ENCODE peak calls at places on chromosomes 6 and 20, in four cellular contexts. One of them, this sample, is unnamed.

GRCh38 chr6:111871207-111871606 is 2.0 kb downstream of the FYN start:
- DNase-seq in CD8-positive, alpha-beta T cell: peak; percentile 27
- DNase-seq in OCI-LY7: peak; percentile 48
- DNase-seq in adrenal gland: no peak
- DNase-seq in this sample: no peak

GRCh38 chr6:82365011-82365751 is 1.6 kb downstream of the TPBG start:
- DNase-seq in CD8-positive, alpha-beta T cell: no peak
- DNase-seq in OCI-LY7: no peak
- DNase-seq in adrenal gland: peak; percentile 7
- DNase-seq in this sample: no peak

GRCh38 chr6:131182991-131183425 is 47.7 kb downstream of the AKAP7 start:
- DNase-seq in CD8-positive, alpha-beta T cell: no peak
- DNase-seq in OCI-LY7: peak; percentile 82
- DNase-seq in adrenal gland: peak; percentile 32
- DNase-seq in this sample: peak; percentile 47

GRCh38 chr6:161446296-161446925 is 172.6 kb upstream of the AGPAT4 start:
- DNase-seq in CD8-positive, alpha-beta T cell: no peak
- DNase-seq in OCI-LY7: no peak
- DNase-seq in adrenal gland: no peak
- DNase-seq in this sample: no peak

GRCh38 chr20:55205684-55206083 is 730.3 kb downstream of the DOK5 start:
- DNase-seq in CD8-positive, alpha-beta T cell: no peak
- DNase-seq in OCI-LY7: no peak
- DNase-seq in adrenal gland: no peak
- DNase-seq in this sample: no peak

GRCh38 chr6:144350176-144350575 is 65.0 kb downstream of the UTRN start:
- DNase-seq in CD8-positive, alpha-beta T cell: no peak
- DNase-seq in OCI-LY7: peak; percentile 26
- DNase-seq in adrenal gland: no peak
- DNase-seq in this sample: no peak

GRCh38 chr6:138607478-138608433 is 108.5 kb upstream of the NHSL1 start:
- DNase-seq in CD8-positive, alpha-beta T cell: no peak
- DNase-seq in OCI-LY7: no peak
- DNase-seq in adrenal gland: no peak
- DNase-seq in this sample: no peak

GRCh38 chr6:166040292-166040691 is 127.4 kb downstream of the TBXT start:
- DNase-seq in CD8-positive, alpha-beta T cell: no peak
- DNase-seq in OCI-LY7: no peak
- DNase-seq in adrenal gland: no peak
- DNase-seq in this sample: no peak

GRCh38 chr6:109483744-109484075 is 691 bp upstream of the ZBTB24 start:
- DNase-seq in CD8-positive, alpha-beta T cell: no peak
- DNase-seq in OCI-LY7: no peak
- DNase-seq in adrenal gland: no peak
- DNase-seq in this sample: no peak

GRCh38 chr20:6381887-6382286 is 259.1 kb upstream of the FERMT1 start:
- DNase-seq in CD8-positive, alpha-beta T cell: no peak
- DNase-seq in OCI-LY7: no peak
- DNase-seq in adrenal gland: no peak
- DNase-seq in this sample: no peak

GRCh38 chr6:7841781-7842468 is 68.7 kb downstream of the TXNDC5 start:
- DNase-seq in CD8-positive, alpha-beta T cell: no peak
- DNase-seq in OCI-LY7: no peak
- DNase-seq in adrenal gland: no peak
- DNase-seq in this sample: no peak

GRCh38 chr20:36644032-36644712 is 1.8 kb downstream of the SLA2 start:
- DNase-seq in CD8-positive, alpha-beta T cell: peak; percentile 43
- DNase-seq in OCI-LY7: peak; percentile 69
- DNase-seq in adrenal gland: no peak
- DNase-seq in this sample: peak; percentile 55

GRCh38 chr6:135853227-135853626 is 1.7 kb downstream of the PDE7B start:
- DNase-seq in CD8-positive, alpha-beta T cell: no peak
- DNase-seq in OCI-LY7: no peak
- DNase-seq in adrenal gland: no peak
- DNase-seq in this sample: no peak

GRCh38 chr6:111758608-111759293 is 114.5 kb downstream of the FYN start:
- DNase-seq in CD8-positive, alpha-beta T cell: no peak
- DNase-seq in OCI-LY7: no peak
- DNase-seq in adrenal gland: no peak
- DNase-seq in this sample: peak; percentile 59

GRCh38 chr6:142271476-142271875 is 30.3 kb upstream of the ADGRG6 start:
- DNase-seq in CD8-positive, alpha-beta T cell: no peak
- DNase-seq in OCI-LY7: no peak
- DNase-seq in adrenal gland: no peak
- DNase-seq in this sample: no peak

GRCh38 chr6:92468066-92468465 is 951.3 kb downstream of the EPHA7 start:
- DNase-seq in CD8-positive, alpha-beta T cell: no peak
- DNase-seq in OCI-LY7: no peak
- DNase-seq in adrenal gland: no peak
- DNase-seq in this sample: no peak

GRCh38 chr6:20575125-20575524 is 40.9 kb downstream of the CDKAL1 start:
- DNase-seq in CD8-positive, alpha-beta T cell: no peak
- DNase-seq in OCI-LY7: no peak
- DNase-seq in adrenal gland: no peak
- DNase-seq in this sample: no peak

GRCh38 chr6:169777896-169778295 is 26.5 kb downstream of the ERMARD start:
- DNase-seq in CD8-positive, alpha-beta T cell: no peak
- DNase-seq in OCI-LY7: no peak
- DNase-seq in adrenal gland: no peak
- DNase-seq in this sample: no peak

GRCh38 chr6:85372188-85372914 is 77.5 kb upstream of the NT5E start:
- DNase-seq in CD8-positive, alpha-beta T cell: no peak
- DNase-seq in OCI-LY7: no peak
- DNase-seq in adrenal gland: no peak
- DNase-seq in this sample: no peak

DNA sequence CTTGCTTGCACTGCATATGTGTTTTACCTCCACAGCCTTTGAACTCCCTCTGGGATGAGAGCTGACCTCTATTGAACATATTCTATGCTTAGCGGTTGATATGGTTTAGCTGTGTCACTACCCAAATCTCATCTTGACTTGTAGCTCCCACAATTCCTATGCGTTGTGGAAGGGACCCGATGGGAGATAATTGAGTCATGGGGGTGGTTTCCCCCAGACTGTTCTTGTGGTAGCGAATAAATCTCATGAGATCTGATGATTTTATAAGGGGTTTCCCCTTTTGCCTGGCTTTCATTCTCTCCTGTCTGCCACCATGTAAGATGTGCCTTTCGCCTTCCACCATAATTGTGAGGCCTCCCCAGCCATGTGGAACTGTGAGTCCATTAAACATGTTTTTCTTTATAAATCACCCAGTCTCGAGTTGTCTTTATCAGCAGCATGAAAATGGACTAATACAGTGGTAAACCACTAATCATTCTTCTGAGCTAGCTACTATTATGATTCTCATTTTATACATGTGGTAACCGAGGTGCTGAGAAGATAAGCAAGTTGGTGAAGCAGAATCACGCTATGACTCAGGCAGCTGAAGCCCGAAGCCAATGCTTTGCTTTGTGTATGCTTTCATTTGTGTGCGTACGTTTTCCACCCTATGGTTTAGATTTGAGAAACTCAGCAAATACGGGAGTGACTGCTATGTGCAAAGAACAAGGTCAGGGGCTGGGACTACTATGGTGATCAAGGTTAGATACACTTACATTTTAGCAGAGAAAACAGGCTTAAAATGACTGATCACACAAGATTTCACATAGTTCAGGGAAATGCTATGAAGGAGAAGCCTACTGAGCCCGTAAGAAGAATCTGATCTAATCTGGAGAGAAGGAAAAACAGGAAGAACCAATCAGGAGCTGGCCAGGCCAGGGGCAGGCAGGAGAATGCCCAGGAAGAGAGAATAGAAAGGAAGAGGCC is 363.5 kb downstream of the ESR1 start:
- DNase-seq in CD8-positive, alpha-beta T cell: no peak
- DNase-seq in OCI-LY7: no peak
- DNase-seq in adrenal gland: peak; percentile 57
- DNase-seq in this sample: peak; percentile 79
- H3K27ac ChIP-seq in CD8-positive, alpha-beta T cell: peak overlapping the region; percentile 40
- H3K27ac ChIP-seq in OCI-LY7: no peak overlapping the region
- H3K27ac ChIP-seq in adrenal gland: peak overlapping the region; percentile 71
- H3K27ac ChIP-seq in this sample: peak overlapping the region; percentile 73

GRCh38 chr20:37939701-37940151 is 36.8 kb downstream of the VSTM2L start:
- DNase-seq in CD8-positive, alpha-beta T cell: no peak
- DNase-seq in OCI-LY7: no peak
- DNase-seq in adrenal gland: no peak
- DNase-seq in this sample: no peak

GRCh38 chr20:37938181-37938775 is 35.4 kb downstream of the VSTM2L start:
- DNase-seq in CD8-positive, alpha-beta T cell: no peak
- DNase-seq in OCI-LY7: no peak
- DNase-seq in adrenal gland: no peak
- DNase-seq in this sample: no peak

GRCh38 chr20:37937686-37938085 is 34.8 kb downstream of the VSTM2L start:
- DNase-seq in CD8-positive, alpha-beta T cell: no peak
- DNase-seq in OCI-LY7: no peak
- DNase-seq in adrenal gland: no peak
- DNase-seq in this sample: no peak

GRCh38 chr20:37940161-37940560 is 37.2 kb downstream of the VSTM2L start:
- DNase-seq in CD8-positive, alpha-beta T cell: no peak
- DNase-seq in OCI-LY7: no peak
- DNase-seq in adrenal gland: no peak
- DNase-seq in this sample: no peak

GRCh38 chr20:37938954-37939353 is 36.0 kb downstream of the VSTM2L start:
- DNase-seq in CD8-positive, alpha-beta T cell: no peak
- DNase-seq in OCI-LY7: no peak
- DNase-seq in adrenal gland: no peak
- DNase-seq in this sample: no peak
- H3K27ac ChIP-seq in CD8-positive, alpha-beta T cell: no peak overlapping the region
- H3K27ac ChIP-seq in OCI-LY7: no peak overlapping the region
- H3K27ac ChIP-seq in adrenal gland: no peak overlapping the region
- H3K27ac ChIP-seq in this sample: no peak overlapping the region

GRCh38 chr6:30073489-30074240 is 1.9 kb downstream of the RNF39 start:
- DNase-seq in CD8-positive, alpha-beta T cell: no peak
- DNase-seq in OCI-LY7: no peak
- DNase-seq in adrenal gland: no peak
- DNase-seq in this sample: no peak
- H3K27ac ChIP-seq in CD8-positive, alpha-beta T cell: no peak overlapping the region
- H3K27ac ChIP-seq in OCI-LY7: no peak overlapping the region
- H3K27ac ChIP-seq in adrenal gland: no peak overlapping the region
- H3K27ac ChIP-seq in this sample: no peak overlapping the region

GRCh38 chr6:2554651-2555050 is 196.1 kb downstream of the MYLK4 start:
- DNase-seq in CD8-positive, alpha-beta T cell: no peak
- DNase-seq in OCI-LY7: no peak
- DNase-seq in adrenal gland: no peak
- DNase-seq in this sample: no peak
- H3K27ac ChIP-seq in CD8-positive, alpha-beta T cell: no peak overlapping the region
- H3K27ac ChIP-seq in OCI-LY7: no peak overlapping the region
- H3K27ac ChIP-seq in adrenal gland: no peak overlapping the region
- H3K27ac ChIP-seq in this sample: no peak overlapping the region

DNA sequence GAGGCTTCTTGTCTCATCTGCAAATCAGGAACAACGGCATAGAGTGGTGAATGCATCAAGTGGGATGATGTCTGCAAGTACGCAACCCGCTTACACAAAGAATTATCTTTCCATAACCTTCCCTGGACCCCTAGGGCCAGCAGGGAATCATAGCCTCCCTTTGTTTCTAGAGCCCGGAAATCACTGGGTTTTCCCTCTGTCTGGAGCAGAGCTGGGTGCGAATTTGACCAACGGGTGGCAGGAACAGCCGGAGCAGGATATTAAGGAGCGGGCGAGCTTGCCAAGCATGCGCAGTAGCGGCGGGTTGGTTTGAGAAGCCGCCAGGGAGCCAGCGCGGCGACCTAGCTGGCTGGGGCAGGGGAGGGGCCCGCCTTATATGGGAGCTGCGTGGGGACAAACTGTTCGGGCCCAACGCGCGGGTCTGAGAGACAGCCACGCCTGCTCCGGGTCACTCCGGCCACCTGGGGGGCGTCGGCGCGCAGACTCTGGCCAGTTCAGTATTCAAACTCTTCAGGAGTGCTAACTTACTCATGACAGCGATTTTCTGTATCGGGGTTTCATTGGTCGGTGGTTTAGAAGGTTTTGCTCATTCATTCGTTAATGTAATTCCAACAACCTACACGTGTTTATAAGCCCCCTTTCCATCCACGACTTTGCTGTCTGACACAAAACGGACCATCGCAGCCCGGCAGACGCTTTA is 1.6 kb upstream of the KIF16B start:
- DNase-seq in CD8-positive, alpha-beta T cell: peak; percentile 64
- DNase-seq in OCI-LY7: peak; percentile 86
- DNase-seq in adrenal gland: peak; percentile 91
- DNase-seq in this sample: peak; percentile 74
- H3K27ac ChIP-seq in CD8-positive, alpha-beta T cell: peak overlapping the region; percentile 3
- H3K27ac ChIP-seq in OCI-LY7: peak overlapping the region; percentile 11
- H3K27ac ChIP-seq in adrenal gland: peak overlapping the region; percentile 80
- H3K27ac ChIP-seq in this sample: peak overlapping the region; percentile 40

GRCh38 chr6:139728879-139729278 is 354.4 kb upstream of the CITED2 start:
- DNase-seq in CD8-positive, alpha-beta T cell: no peak
- DNase-seq in OCI-LY7: no peak
- DNase-seq in adrenal gland: no peak
- DNase-seq in this sample: no peak
- H3K27ac ChIP-seq in CD8-positive, alpha-beta T cell: no peak overlapping the region
- H3K27ac ChIP-seq in OCI-LY7: no peak overlapping the region
- H3K27ac ChIP-seq in adrenal gland: no peak overlapping the region
- H3K27ac ChIP-seq in this sample: no peak overlapping the region

DNA sequence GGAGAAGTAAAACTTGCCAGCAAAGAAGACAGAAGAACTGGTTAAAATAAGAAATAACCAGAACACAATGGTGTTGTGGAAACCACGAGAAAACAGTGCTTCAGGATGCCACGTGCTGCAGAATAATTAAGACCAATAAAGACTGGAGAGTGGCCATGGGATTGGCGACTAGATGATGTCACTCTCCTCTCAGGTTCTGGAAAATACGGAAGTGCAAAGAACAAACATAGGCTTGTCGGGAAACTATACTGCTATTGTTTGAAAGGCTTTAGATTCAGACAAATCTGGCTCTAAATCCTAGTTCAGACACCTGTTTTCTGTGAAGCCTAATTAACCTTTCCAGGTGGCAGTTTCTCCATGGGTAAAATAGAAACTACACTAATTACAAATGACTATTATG is 138.4 kb upstream of the STXBP5 start:
- DNase-seq in CD8-positive, alpha-beta T cell: no peak
- DNase-seq in OCI-LY7: no peak
- DNase-seq in adrenal gland: no peak
- DNase-seq in this sample: no peak
- H3K27ac ChIP-seq in CD8-positive, alpha-beta T cell: no peak overlapping the region
- H3K27ac ChIP-seq in OCI-LY7: no peak overlapping the region
- H3K27ac ChIP-seq in adrenal gland: no peak overlapping the region
- H3K27ac ChIP-seq in this sample: no peak overlapping the region

GRCh38 chr20:62480318-62480717 is 4.5 kb upstream of the GATA5 start:
- DNase-seq in CD8-positive, alpha-beta T cell: no peak
- DNase-seq in OCI-LY7: no peak
- DNase-seq in adrenal gland: no peak
- DNase-seq in this sample: no peak
- H3K27ac ChIP-seq in CD8-positive, alpha-beta T cell: no peak overlapping the region
- H3K27ac ChIP-seq in OCI-LY7: no peak overlapping the region
- H3K27ac ChIP-seq in adrenal gland: no peak overlapping the region
- H3K27ac ChIP-seq in this sample: no peak overlapping the region

GRCh38 chr20:64038579-64039292 is 2.8 kb downstream of the C20orf204 start:
- DNase-seq in CD8-positive, alpha-beta T cell: peak; percentile 70
- DNase-seq in OCI-LY7: peak; percentile 80
- DNase-seq in adrenal gland: peak; percentile 67
- DNase-seq in this sample: peak; percentile 74
- H3K27ac ChIP-seq in CD8-positive, alpha-beta T cell: peak overlapping the region; percentile 45
- H3K27ac ChIP-seq in OCI-LY7: no peak overlapping the region
- H3K27ac ChIP-seq in adrenal gland: no peak overlapping the region
- H3K27ac ChIP-seq in this sample: no peak overlapping the region